ENCODE peak calls at places on chromosomes 16 and 17, in four cellular contexts. M is stimulated activated CD4-positive, alpha-beta T cell treated with anti-CD3 and anti-CD28 coated beads, Interleukin-15, amount 100 ng/mL, for 24 hours; A is NCI-H774; N is lower lobe of right lung. P is an unnamed sample.

GRCh38 chr17:65254166-65254565 is 117.0 kb downstream of the RGS9 start:
- DNase-seq in M (no peak), A (no peak), N (no peak), P (no peak)

GRCh38 chr17:80987941-80988461 is 3.6 kb upstream of the CHMP6 start:
- DNase-seq in M (no peak), A (no peak), N (no peak), P (no peak)

GRCh38 chr16:75225092-75225491 is 6.3 kb downstream of the CTRB1 start:
- DNase-seq in M (no peak), N (no peak), A (no peak), P (no peak)

GRCh38 chr17:33233855-33234228 is 59.3 kb downstream of the ASIC2 start:
- DNase-seq in M (no peak), A (no peak), N (no peak), P (no peak)

GRCh38 chr17:7405882-7406825 is 1.5 kb upstream of the NLGN2 start:
- DNase-seq in M (no peak), A (no peak), N (no peak), P (no peak)

GRCh38 chr17:3559270-3559645 is 1.6 kb upstream of the TRPV3 start:
- DNase-seq in A (no peak), M (no peak), N (no peak), P (no peak)

GRCh38 chr16:56789360-56789759 is 59.4 kb downstream of the NUP93 start:
- DNase-seq in N (peak; percentile 52), M (peak; percentile 16), A (peak; percentile 49), P (peak; percentile 55)

GRCh38 chr16:67530013-67530939 is 1.6 kb downstream of the RIPOR1 start:
- DNase-seq in A (no peak), M (peak; percentile 28), N (peak; percentile 84), P (peak; percentile 31)

GRCh38 chr16:35533683-35534082 is 2074.3 kb downstream of the TP53TG3F start:
- DNase-seq in M (no peak), A (no peak), N (no peak), P (no peak)

GRCh38 chr16:69143116-69143515 is 10.7 kb downstream of the UTP4 start:
- DNase-seq in N (no peak), M (no peak), A (no peak), P (no peak)

GRCh38 chr17:44541884-44542581 is 15.3 kb upstream of the FZD2 start:
- DNase-seq in N (no peak), M (no peak), A (no peak), P (no peak)

P was measured in NCI-H2081.